ENCODE peak calls at places on chromosome 21, in nine cellular contexts. S is prostate gland, Y is GM23338, A is transverse colon, V is endothelial cell of umbilical vein, D is stomach, M is HL-60, O is Panc1, I is suprapubic skin. N is an unnamed sample.
A peak's percentile ranks its signal among the peaks of the same experiment; 100 is the strongest.

GRCh38 chr21:41744028-41744940 is 22.6 kb downstream of the RIPK4 start:
- DNase-seq in S (no peak), Y (no peak), A (no peak), V (no peak), D (no peak), M (no peak), O (no peak), I (no peak), N (no peak)

GRCh38 chr21:35048706-35049617 is at the start of gene RUNX1:
- DNase-seq in S (no peak), Y (no peak), A (peak; percentile 63), V (peak; percentile 37), D (peak; percentile 52), M (peak; percentile 97), O (no peak), I (no peak), N (no peak)

GRCh38 chr21:35294231-35294898 is 245.3 kb upstream of the RUNX1 start:
- DNase-seq in S (peak; percentile 28), Y (peak; percentile 2), A (peak; percentile 78), V (peak; percentile 35), D (peak; percentile 54), M (no peak), O (no peak), I (no peak), N (peak; percentile 90)

GRCh38 chr21:42338730-42339715 is 11.8 kb downstream of the TFF2 start:
- DNase-seq in S (no peak), Y (no peak), A (no peak), V (no peak), D (no peak), M (no peak), O (no peak), I (no peak), N (no peak)

GRCh38 chr21:41325138-41325537 is 8.5 kb downstream of the FAM3B start:
- DNase-seq in S (no peak), Y (no peak), A (no peak), V (no peak), D (no peak), M (no peak), O (no peak), I (no peak), N (no peak)

GRCh38 chr21:32717851-32718316 is 9.9 kb downstream of the SYNJ1 start:
- DNase-seq in S (no peak), Y (no peak), A (no peak), V (no peak), D (no peak), M (peak; percentile 63), O (no peak), I (no peak), N (no peak)

GRCh38 chr21:44377201-44377921 is 23.9 kb downstream of the TRPM2 start:
- DNase-seq in S (no peak), Y (peak; percentile 66), A (no peak), V (no peak), D (no peak), M (no peak), O (no peak), I (no peak), N (no peak)

GRCh38 chr21:23694396-23694795 is 1912.9 kb downstream of the MRPL39 start:
- DNase-seq in S (no peak), Y (no peak), A (no peak), V (no peak), D (no peak), M (no peak), O (no peak), I (no peak), N (no peak)

GRCh38 chr21:40422851-40423635 is 423.9 kb downstream of the DSCAM start:
- DNase-seq in S (no peak), Y (no peak), A (no peak), V (no peak), D (no peak), M (no peak), O (no peak), I (no peak), N (no peak)

GRCh38 chr21:35038772-35039145 is 10.3 kb downstream of the RUNX1 start:
- DNase-seq in S (no peak), Y (no peak), A (no peak), V (no peak), D (no peak), M (no peak), O (no peak), I (no peak), N (no peak)

GRCh38 chr21:31222142-31222541 is 121.9 kb downstream of the TIAM1 start:
- DNase-seq in S (no peak), Y (no peak), A (no peak), V (no peak), D (no peak), M (no peak), O (no peak), I (no peak), N (no peak)

GRCh38 chr21:43015906-43016540 is 41.7 kb downstream of the PKNOX1 start:
- DNase-seq in S (no peak), Y (no peak), A (no peak), V (no peak), D (no peak), M (no peak), O (no peak), I (no peak), N (no peak)

GRCh38 chr21:36156339-36156814 is 247 bp upstream of the DOP1B start:
- DNase-seq in S (peak; percentile 100), Y (peak; percentile 100), A (peak; percentile 100), V (peak; percentile 100), D (peak; percentile 100), M (peak; percentile 95), O (peak; percentile 83), I (peak; percentile 100), N (peak; percentile 100)

GRCh38 chr21:15491100-15491499 is 238.7 kb upstream of the USP25 start:
- DNase-seq in S (no peak), Y (no peak), A (no peak), V (no peak), D (no peak), M (no peak), O (no peak), I (no peak), N (no peak)

GRCh38 chr21:25509862-25510261 is 97.4 kb downstream of the MRPL39 start:
- DNase-seq in S (no peak), Y (no peak), A (no peak), V (no peak), D (no peak), M (no peak), O (no peak), I (no peak), N (no peak)

GRCh38 chr21:23960769-23961168 is 1646.5 kb downstream of the MRPL39 start:
- DNase-seq in S (no peak), Y (no peak), A (no peak), V (no peak), D (no peak), M (no peak), O (no peak), I (no peak), N (no peak)

GRCh38 chr21:16455978-16456377 is 726.2 kb downstream of the USP25 start:
- DNase-seq in S (no peak), Y (peak; percentile 4), A (no peak), V (no peak), D (no peak), M (no peak), O (no peak), I (no peak), N (no peak)

GRCh38 chr21:19807231-19807630 is 1191.0 kb upstream of the NCAM2 start:
- DNase-seq in S (no peak), Y (no peak), A (no peak), V (peak; percentile 35), D (no peak), M (no peak), O (no peak), I (no peak), N (no peak)

GRCh38 chr21:31755027-31755426 is 23.1 kb upstream of the SCAF4 start:
- DNase-seq in S (no peak), Y (no peak), A (no peak), V (no peak), D (no peak), M (no peak), O (no peak), I (no peak), N (no peak)

GRCh38 chr21:14119038-14119437 is 91.7 kb downstream of the LIPI start:
- DNase-seq in S (no peak), Y (peak; percentile 79), A (no peak), V (no peak), D (no peak), M (no peak), O (no peak), I (no peak), N (no peak)

GRCh38 chr21:15826147-15826780 is 96.5 kb downstream of the USP25 start:
- DNase-seq in S (peak; percentile 29), Y (peak; percentile 81), A (peak; percentile 26), V (peak; percentile 74), D (no peak), M (peak; percentile 25), O (no peak), I (no peak), N (no peak)

GRCh38 chr21:41806773-41807172 is 39.9 kb upstream of the RIPK4 start:
- DNase-seq in S (no peak), Y (no peak), A (no peak), V (no peak), D (no peak), M (no peak), O (no peak), I (peak; percentile 28), N (no peak)

GRCh38 chr21:45432575-45433255 is 27.8 kb downstream of the COL18A1 start:
- DNase-seq in S (no peak), Y (no peak), A (no peak), V (peak; percentile 72), D (no peak), M (no peak), O (no peak), I (no peak), N (no peak)
- TF ChIP-seq POLR2AphosphoS5 in S (peak; percentile 77), Y (no peak), A (no peak), V (no peak), D (no peak), M (no peak), O (no peak), I (no peak), N (no peak)

GRCh38 chr21:38800046-38800758 is 5.5 kb upstream of the ETS2 start:
- DNase-seq in S (no peak), Y (no peak), A (no peak), V (no peak), D (no peak), M (no peak), O (no peak), I (no peak), N (no peak)
- TF ChIP-seq POLR2AphosphoS5 in S (no peak), Y (no peak), A (no peak), V (no peak), D (no peak), M (no peak), O (no peak), I (no peak), N (no peak)

DNA sequence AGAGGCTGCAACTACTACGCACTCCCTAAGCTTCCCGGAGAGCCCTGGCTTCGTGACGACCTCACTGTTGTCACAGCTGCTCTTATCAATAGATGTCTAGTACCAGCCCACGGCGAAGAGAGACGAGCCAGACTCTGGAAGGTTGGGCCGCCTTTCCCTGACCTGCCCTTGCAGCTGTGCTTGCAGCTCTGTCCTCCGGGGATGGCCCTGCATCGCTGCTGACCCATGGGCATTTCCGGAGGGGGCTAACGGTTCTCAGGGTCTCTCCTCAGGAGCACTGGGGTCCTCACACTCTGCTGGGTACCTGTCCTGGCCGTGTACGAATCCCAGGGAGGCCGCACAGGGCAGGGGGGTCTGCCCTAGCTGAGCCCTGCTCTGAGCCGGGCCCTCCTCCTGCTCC is 93.8 kb upstream of the COL6A1 start:
- DNase-seq in S (no peak), Y (no peak), A (no peak), V (no peak), D (no peak), M (no peak), O (no peak), I (no peak), N (no peak)
- TF ChIP-seq POLR2AphosphoS5 in S (no peak), Y (no peak), A (no peak), V (no peak), D (no peak), M (no peak), O (no peak), I (no peak), N (no peak)

GRCh38 chr21:33976082-33976979 is 60.7 kb upstream of the ATP5PO start:
- DNase-seq in S (no peak), Y (peak; percentile 42), A (peak; percentile 20), V (no peak), D (no peak), M (peak; percentile 89), O (peak; percentile 76), I (no peak), N (no peak)
- TF ChIP-seq POLR2AphosphoS5 in S (no peak), Y (no peak), A (no peak), V (no peak), D (no peak), M (peak; percentile 51), O (no peak), I (no peak), N (no peak)

N was measured in breast epithelium.